ENCODE peak calls at places on chromosomes 13 and 19, in nine cellular contexts. J, M, Z, Y, U, B, D, F and E are unnamed samples.

GRCh38 chr13:44174769-44175425 is 198.7 kb upstream of the SERP2 start:
- DNase-seq in J (peak), M (no peak), Z (peak), Y (no peak), U (peak), B (no peak), D (no peak), F (no peak), E (no peak)

GRCh38 chr13:24742294-24742693 is 21.7 kb upstream of the RNF17 start:
- DNase-seq in J (no peak), M (no peak), Z (no peak), Y (no peak), U (peak), B (no peak), D (no peak), F (no peak), E (no peak)

GRCh38 chr13:50410921-50411712 is 395.9 kb downstream of the KCNRG start:
- DNase-seq in J (no peak), M (no peak), Z (peak), Y (no peak), U (peak), B (no peak), D (peak), F (no peak), E (no peak)

GRCh38 chr19:46068345-46069258 is 27.8 kb upstream of the IGFL4 start:
- DNase-seq in J (no peak), M (peak), Z (peak), Y (no peak), U (peak), B (no peak), D (peak), F (no peak), E (no peak)

GRCh38 chr19:51407631-51408131 is 9.8 kb downstream of the SIGLEC10 start:
- DNase-seq in J (peak), M (no peak), Z (peak), Y (no peak), U (no peak), B (no peak), D (peak), F (no peak), E (no peak)

GRCh38 chr19:49852631-49853126 is 1.7 kb downstream of the PTOV1 start:
- DNase-seq in J (no peak), M (no peak), Z (no peak), Y (no peak), U (no peak), B (no peak), D (no peak), F (no peak), E (no peak)

GRCh38 chr13:99484405-99484981 is 16.8 kb upstream of the TM9SF2 start:
- DNase-seq in J (no peak), M (peak), Z (peak), Y (no peak), U (peak), B (no peak), D (no peak), F (no peak), E (no peak)

GRCh38 chr13:112198611-112199010 is 131.7 kb downstream of the SOX1 start:
- DNase-seq in J (no peak), M (no peak), Z (no peak), Y (no peak), U (no peak), B (no peak), D (no peak), F (no peak), E (no peak)

GRCh38 chr19:13037718-13038117 is 42.4 kb downstream of the NFIX start:
- DNase-seq in J (no peak), M (no peak), Z (no peak), Y (no peak), U (no peak), B (no peak), D (no peak), F (no peak), E (no peak)

GRCh38 chr19:43594081-43594697 is 1.7 kb downstream of the IRGQ start:
- DNase-seq in J (no peak), M (no peak), Z (no peak), Y (no peak), U (no peak), B (no peak), D (no peak), F (no peak), E (no peak)

GRCh38 chr19:42301646-42302204 is at the start of gene PRR19:
- DNase-seq in J (peak), M (no peak), Z (no peak), Y (no peak), U (no peak), B (no peak), D (no peak), F (no peak), E (no peak)

GRCh38 chr13:75771818-75772217 is 135.7 kb downstream of the LMO7 start:
- DNase-seq in J (no peak), M (no peak), Z (peak), Y (no peak), U (peak), B (no peak), D (peak), F (no peak), E (no peak)

GRCh38 chr19:45137179-45137761 is 23.5 kb downstream of the NKPD1 start:
- DNase-seq in J (peak), M (no peak), Z (no peak), Y (no peak), U (peak), B (peak), D (no peak), F (peak), E (no peak)

GRCh38 chr19:29285878-29286277 is 72.9 kb upstream of the UQCRFS1 start:
- DNase-seq in J (no peak), M (no peak), Z (no peak), Y (no peak), U (no peak), B (peak), D (no peak), F (no peak), E (no peak)

GRCh38 chr19:1525343-1525742 is 1.5 kb downstream of the PLK5 start:
- DNase-seq in J (no peak), M (no peak), Z (no peak), Y (no peak), U (no peak), B (no peak), D (no peak), F (no peak), E (no peak)

GRCh38 chr13:74974234-74974879 is 507.6 kb downstream of the TBC1D4 start:
- DNase-seq in J (no peak), M (no peak), Z (no peak), Y (no peak), U (no peak), B (no peak), D (no peak), F (no peak), E (no peak)

GRCh38 chr19:40190891-40191835 is at the start of gene MAP3K10:
- DNase-seq in J (peak), M (peak), Z (peak), Y (peak), U (peak), B (peak), D (peak), F (peak), E (peak)

GRCh38 chr19:371501-372160 is 27.0 kb upstream of the MIER2 start:
- DNase-seq in J (no peak), M (no peak), Z (peak), Y (no peak), U (no peak), B (peak), D (no peak), F (no peak), E (no peak)

GRCh38 chr19:18439025-18439909 is 1.3 kb upstream of the ISYNA1 start:
- DNase-seq in J (no peak), M (no peak), Z (peak), Y (no peak), U (peak), B (no peak), D (peak), F (no peak), E (no peak)

GRCh38 chr13:112448621-112449544 is 72.7 kb downstream of the SPACA7 start:
- DNase-seq in J (no peak), M (no peak), Z (no peak), Y (no peak), U (no peak), B (peak), D (no peak), F (no peak), E (peak)

GRCh38 chr13:45396548-45397095 is 21.6 kb downstream of the SLC25A30 start:
- DNase-seq in J (no peak), M (no peak), Z (no peak), Y (no peak), U (no peak), B (no peak), D (no peak), F (no peak), E (no peak)

GRCh38 chr13:51623473-51623872 is 39.2 kb downstream of the WDFY2 start:
- DNase-seq in J (no peak), M (no peak), Z (peak), Y (no peak), U (peak), B (no peak), D (no peak), F (no peak), E (no peak)

GRCh38 chr13:74274946-74275345 is 140.7 kb upstream of the KLF12 start:
- DNase-seq in J (no peak), M (no peak), Z (peak), Y (no peak), U (peak), B (no peak), D (no peak), F (no peak), E (no peak)

GRCh38 chr13:28574617-28575142 is 79.8 kb upstream of the FLT1 start:
- DNase-seq in J (peak), M (peak), Z (peak), Y (no peak), U (peak), B (no peak), D (peak), F (no peak), E (no peak)

GRCh38 chr19:17620696-17621095 is 65.2 kb downstream of the COLGALT1 start:
- DNase-seq in J (no peak), M (no peak), Z (no peak), Y (no peak), U (no peak), B (no peak), D (no peak), F (no peak), E (no peak)

GRCh38 chr19:45577111-45577905 is 7.3 kb downstream of the OPA3 start:
- DNase-seq in J (peak), M (peak), Z (peak), Y (no peak), U (peak), B (no peak), D (peak), F (peak), E (no peak)

GRCh38 chr19:48480476-48481190 is 11.5 kb downstream of the CYTH2 start:
- DNase-seq in J (no peak), M (no peak), Z (peak), Y (no peak), U (peak), B (no peak), D (peak), F (peak), E (peak)

GRCh38 chr13:93963266-93964131 is 516.0 kb downstream of the DCT start:
- DNase-seq in J (no peak), M (peak), Z (peak), Y (no peak), U (peak), B (no peak), D (peak), F (no peak), E (no peak)

GRCh38 chr13:25231537-25231936 is 55.8 kb downstream of the MTMR6 start:
- DNase-seq in J (no peak), M (no peak), Z (no peak), Y (no peak), U (no peak), B (no peak), D (no peak), F (no peak), E (no peak)

GRCh38 chr13:114064516-114065140 is 67.8 kb downstream of the RASA3 start:
- DNase-seq in J (peak), M (no peak), Z (peak), Y (no peak), U (peak), B (peak), D (peak), F (peak), E (no peak)

GRCh38 chr13:27338816-27339215 is 68.2 kb downstream of the RASL11A start:
- DNase-seq in J (peak), M (no peak), Z (no peak), Y (no peak), U (no peak), B (peak), D (no peak), F (no peak), E (no peak)
- TF ChIP-seq CTCF in J (peak), M (peak), Z (peak), Y (no peak), U (no peak), B (no peak), D (no peak), F (no peak), E (no peak)

GRCh38 chr19:35513975-35514809 is 743 bp upstream of the DMKN start:
- DNase-seq in J (no peak), M (no peak), Z (peak), Y (no peak), U (no peak), B (no peak), D (peak), F (no peak), E (no peak)
- TF ChIP-seq CTCF in J (no peak), M (no peak), Z (no peak), Y (no peak), U (no peak), B (no peak), D (no peak), F (no peak), E (no peak)

DNA sequence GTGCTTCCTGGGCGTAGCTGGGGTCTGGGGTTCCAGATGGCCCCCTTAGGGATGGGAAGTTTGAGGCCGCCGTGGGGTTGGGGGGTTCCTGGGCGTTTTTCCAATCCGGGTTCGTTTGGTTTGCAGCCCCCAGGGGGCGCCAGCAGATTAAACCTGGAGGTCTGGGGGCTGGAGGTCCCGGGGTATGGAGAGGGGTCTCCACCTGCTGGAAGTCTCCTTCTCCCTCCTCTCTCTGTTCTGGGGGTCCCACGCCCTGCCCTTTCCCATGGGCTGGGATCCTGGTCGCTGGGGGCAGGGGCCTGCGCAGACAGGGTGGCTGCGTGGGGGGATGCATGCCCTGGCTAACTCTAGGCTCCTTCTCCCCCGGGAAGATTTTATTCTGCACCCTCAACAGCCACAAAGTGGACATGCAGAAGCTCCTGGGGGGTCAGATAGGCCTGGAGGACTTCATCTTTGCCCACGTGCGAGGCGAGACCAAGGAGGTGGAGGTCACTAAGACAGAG is 897 bp downstream of the GIPC3 start:
- DNase-seq in J (no peak), M (no peak), Z (no peak), Y (peak), U (no peak), B (peak), D (no peak), F (no peak), E (no peak)
- TF ChIP-seq CTCF in J (peak), M (peak), Z (peak), Y (peak), U (peak), B (peak), D (peak), F (peak), E (peak)

DNA sequence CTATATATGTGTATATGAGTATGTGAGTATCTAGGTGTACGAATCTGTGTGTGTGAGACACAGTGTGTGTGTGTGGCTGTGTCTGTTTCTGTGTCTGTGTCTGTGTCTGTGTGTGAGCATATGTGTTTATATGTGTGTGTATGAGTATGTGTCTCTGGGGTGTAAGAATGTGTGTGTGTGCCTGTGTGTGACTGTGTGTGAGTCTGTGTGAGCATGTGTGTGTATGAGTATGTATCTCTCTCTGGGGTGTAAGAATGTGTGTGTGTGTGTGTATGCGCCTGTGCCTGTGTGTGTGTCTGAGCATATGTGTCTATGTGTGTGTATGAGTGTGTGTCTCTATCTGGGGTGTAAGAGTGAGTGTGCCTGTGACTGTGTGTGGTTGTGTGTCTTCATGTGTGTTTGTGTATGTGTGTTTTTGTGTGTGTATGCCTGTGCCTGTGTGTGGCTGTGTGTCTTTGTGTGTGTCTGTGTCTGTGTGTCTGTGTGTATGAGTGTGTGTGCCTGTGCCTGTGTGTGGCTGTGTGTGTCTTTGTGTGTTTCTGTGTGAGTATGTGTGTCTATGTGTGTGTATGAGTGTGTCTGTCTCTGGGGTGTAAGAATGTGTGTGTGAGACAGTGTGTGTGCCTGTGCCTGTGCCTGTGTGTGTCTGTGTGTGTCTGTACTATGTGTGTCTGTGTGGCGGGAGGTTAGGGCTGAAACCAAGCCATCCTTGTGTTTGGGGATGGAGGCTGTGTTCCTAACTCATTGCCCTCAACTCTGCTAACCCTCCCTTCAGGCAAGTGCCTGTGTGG is 11.2 kb downstream of the AXL start:
- DNase-seq in J (no peak), M (no peak), Z (no peak), Y (no peak), U (no peak), B (no peak), D (no peak), F (no peak), E (no peak)
- TF ChIP-seq CTCF in J (no peak), M (no peak), Z (no peak), Y (no peak), U (no peak), B (no peak), D (no peak), F (no peak), E (no peak)